ENCODE peak calls at places on chromosomes 6 and 20, in five cellular contexts. S is aorta; W is cortex of kidney; K is AG08395; V is activated CD8-positive, alpha-beta memory T cell treated with anti-CD3 and anti-CD28 coated beads for 24 hours. X is an unnamed sample.

GRCh38 chr6:56649782-56650181 is 7.1 kb upstream of the DST start:
- DNase-seq in S (no peak), W (no peak), K (no peak), V (no peak), X (no peak)

GRCh38 chr20:49400410-49400809 is 82.1 kb downstream of the KCNB1 start:
- DNase-seq in S (no peak), W (no peak), K (no peak), V (no peak), X (no peak)

GRCh38 chr6:116047173-116047933 is 13.3 kb downstream of the FRK start:
- DNase-seq in S (peak), W (no peak), K (peak), V (no peak), X (no peak)

GRCh38 chr6:143339223-143339622 is 111.3 kb downstream of the ADAT2 start:
- DNase-seq in S (no peak), W (no peak), K (no peak), V (no peak), X (no peak)

GRCh38 chr6:17505062-17505476 is 95.0 kb upstream of the FAM8A1 start:
- DNase-seq in S (no peak), W (no peak), K (peak), V (no peak), X (no peak)

GRCh38 chr6:95091823-95092436 is 485.4 kb upstream of the MANEA start:
- DNase-seq in S (no peak), W (no peak), K (peak), V (no peak), X (peak)

GRCh38 chr20:60408435-60408834 is 450.2 kb downstream of the CDH26 start:
- DNase-seq in S (no peak), W (no peak), K (no peak), V (no peak), X (no peak)

GRCh38 chr20:63826753-63827152 is 4.3 kb downstream of the ZBTB46 start:
- DNase-seq in S (no peak), W (no peak), K (no peak), V (no peak), X (no peak)

GRCh38 chr6:55812509-55812908 is 62.9 kb downstream of the BMP5 start:
- DNase-seq in S (no peak), W (no peak), K (no peak), V (no peak), X (no peak)

GRCh38 chr20:3250091-3250504 is 11.1 kb upstream of the SLC4A11 start:
- DNase-seq in S (no peak), W (no peak), K (no peak), V (no peak), X (no peak)

GRCh38 chr6:20952605-20953004 is 418.3 kb downstream of the CDKAL1 start:
- DNase-seq in S (no peak), W (no peak), K (peak), V (no peak), X (peak)

GRCh38 chr20:22805219-22805618 is 220.8 kb upstream of the FOXA2 start:
- DNase-seq in S (peak), W (no peak), K (peak), V (no peak), X (peak)

GRCh38 chr20:53736757-53737403 is 143.2 kb upstream of the ZNF217 start:
- DNase-seq in S (no peak), W (no peak), K (no peak), V (no peak), X (no peak)

GRCh38 chr20:44404204-44405181 is 49.0 kb downstream of the HNF4A start:
- DNase-seq in S (no peak), W (no peak), K (no peak), V (no peak), X (no peak)

GRCh38 chr6:53424976-53425718 is 76.4 kb upstream of the ELOVL5 start:
- DNase-seq in S (no peak), W (no peak), K (no peak), V (no peak), X (no peak)

GRCh38 chr6:164370773-164371172 is 938.6 kb downstream of the C6orf118 start:
- DNase-seq in S (no peak), W (no peak), K (no peak), V (no peak), X (no peak)

GRCh38 chr6:159931112-159931511 is 37.8 kb upstream of the IGF2R start:
- DNase-seq in S (no peak), W (no peak), K (no peak), V (no peak), X (no peak)